ENCODE peak calls at places on chromosomes 5 and 9, in four cellular contexts. C, P, X and M are unnamed samples.

GRCh38 chr5:146006470-146006869 is 70.1 kb downstream of the SH3RF2 start:
- DNase-seq in C (no peak), P (no peak), X (no peak), M (no peak)

GRCh38 chr9:86515221-86515620 is 161.0 kb upstream of the TUT7 start:
- DNase-seq in C (no peak), P (no peak), X (no peak), M (no peak)

GRCh38 chr5:143386725-143387124 is 16.8 kb downstream of the NR3C1 start:
- DNase-seq in C (no peak), P (no peak), X (no peak), M (no peak)

GRCh38 chr9:131201856-131202255 is 74.5 kb downstream of the FAM78A start:
- DNase-seq in C (no peak), P (no peak), X (no peak), M (no peak)

GRCh38 chr9:95047452-95048224 is 269.9 kb downstream of the FANCC start:
- DNase-seq in C (no peak), P (no peak), X (no peak), M (no peak)

GRCh38 chr5:598564-598890 is 13.6 kb upstream of the CEP72 start:
- DNase-seq in C (no peak), P (no peak), X (no peak), M (no peak)

GRCh38 chr5:30918171-30918570 is 275.3 kb upstream of the CDH6 start:
- DNase-seq in C (no peak), P (no peak), X (no peak), M (no peak)

GRCh38 chr9:83649080-83649479 is 26.1 kb downstream of the IDNK start:
- DNase-seq in C (peak), P (peak), X (peak), M (peak)

GRCh38 chr9:88310310-88310980 is 77.8 kb upstream of the SPIN1 start:
- DNase-seq in C (no peak), P (no peak), X (peak), M (no peak)

DNA sequence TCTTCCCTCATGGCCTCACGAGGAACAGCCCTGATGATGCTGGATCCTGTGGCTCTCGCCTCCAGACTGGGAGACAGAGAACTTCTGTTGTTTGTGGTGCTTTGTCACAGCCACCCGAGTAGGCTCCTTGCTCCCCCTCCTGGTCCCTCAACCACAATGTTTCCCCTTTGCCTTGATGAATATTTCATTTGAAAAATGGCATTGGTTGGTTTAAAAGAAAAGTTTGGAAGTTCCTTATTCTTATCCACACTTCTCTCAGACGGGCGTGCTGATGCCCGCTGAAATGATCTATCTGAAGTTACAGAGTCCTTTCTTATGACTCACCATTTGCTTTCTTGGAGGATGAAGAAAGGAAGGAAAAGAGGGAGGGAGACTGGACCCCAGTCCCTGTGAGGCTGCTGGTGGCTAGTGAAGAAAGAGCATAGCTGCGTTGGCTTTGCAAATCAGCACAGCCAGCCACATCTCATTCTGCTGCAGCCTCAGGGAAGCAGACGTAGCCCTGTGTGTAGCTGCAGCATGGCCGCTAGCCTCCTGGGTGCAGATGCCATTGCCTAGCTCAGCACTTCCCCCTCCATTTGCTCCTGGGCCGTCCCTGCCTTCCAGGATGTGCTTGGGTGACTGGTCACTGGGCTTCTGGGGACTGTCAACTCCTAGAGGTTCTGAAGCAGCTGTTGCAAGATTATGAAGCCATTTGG is 185.9 kb downstream of the ERCC6L2 start:
- DNase-seq in C (peak), P (no peak), X (peak), M (peak)
- TF ChIP-seq CTCF in C (peak), P (no peak), X (peak), M (peak)

DNA sequence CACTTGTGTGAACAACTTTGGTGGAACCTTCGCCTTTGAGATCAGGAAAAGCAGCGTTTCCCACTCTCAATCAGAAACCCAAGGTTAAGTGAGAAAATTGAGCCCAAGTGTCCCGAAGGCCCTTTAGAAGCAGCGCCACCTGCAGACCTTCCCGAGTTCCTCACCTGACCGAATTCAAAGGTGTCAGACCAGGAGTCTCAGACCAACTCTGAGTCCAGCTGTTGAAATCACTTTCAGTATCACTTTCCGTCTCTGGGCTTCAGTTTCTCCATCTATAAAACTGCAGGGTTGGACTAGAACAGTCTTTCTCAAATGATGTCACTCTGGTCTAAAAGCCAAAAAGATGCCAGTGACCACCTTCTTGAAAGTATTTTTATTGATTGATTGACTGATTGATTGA is 31.7 kb upstream of the GRHPR start:
- DNase-seq in C (no peak), P (no peak), X (peak), M (no peak)
- TF ChIP-seq CTCF in C (peak), P (no peak), X (peak), M (no peak)

DNA sequence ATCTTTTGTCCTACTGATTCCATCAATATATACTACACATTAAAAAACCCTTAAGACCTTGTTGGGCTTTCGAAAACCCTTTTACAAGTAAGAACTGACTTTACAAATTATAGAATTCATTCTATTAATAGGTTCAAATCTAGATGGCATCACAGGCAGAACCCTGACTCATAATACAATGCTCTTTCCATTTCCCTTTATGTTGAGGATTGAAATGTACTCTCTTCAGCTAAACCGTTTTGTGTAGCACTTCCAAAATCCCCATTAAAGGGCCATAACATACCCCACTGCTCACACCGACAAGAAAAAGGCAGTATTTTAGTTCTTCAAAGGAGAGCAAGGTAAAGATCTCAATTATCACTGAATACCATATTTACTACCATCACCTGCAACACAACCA is 11.1 kb downstream of the CSNK1A1 start:
- DNase-seq in C (no peak), P (no peak), X (no peak), M (no peak)
- TF ChIP-seq CTCF in C (no peak), P (no peak), X (no peak), M (no peak)

GRCh38 chr9:33719581-33720374 is 75.6 kb upstream of the PRSS3 start:
- DNase-seq in C (no peak), P (no peak), X (peak), M (peak)

GRCh38 chr9:33718987-33719386 is 76.4 kb upstream of the PRSS3 start:
- DNase-seq in C (no peak), P (no peak), X (peak), M (no peak)

GRCh38 chr9:33721674-33722358 is 73.5 kb upstream of the PRSS3 start:
- DNase-seq in C (peak), P (peak), X (peak), M (peak)

GRCh38 chr9:33722359-33722675 is 73.0 kb upstream of the PRSS3 start:
- DNase-seq in C (no peak), P (no peak), X (no peak), M (no peak)
- TF ChIP-seq CTCF in C (peak), P (no peak), X (no peak), M (peak)

DNA sequence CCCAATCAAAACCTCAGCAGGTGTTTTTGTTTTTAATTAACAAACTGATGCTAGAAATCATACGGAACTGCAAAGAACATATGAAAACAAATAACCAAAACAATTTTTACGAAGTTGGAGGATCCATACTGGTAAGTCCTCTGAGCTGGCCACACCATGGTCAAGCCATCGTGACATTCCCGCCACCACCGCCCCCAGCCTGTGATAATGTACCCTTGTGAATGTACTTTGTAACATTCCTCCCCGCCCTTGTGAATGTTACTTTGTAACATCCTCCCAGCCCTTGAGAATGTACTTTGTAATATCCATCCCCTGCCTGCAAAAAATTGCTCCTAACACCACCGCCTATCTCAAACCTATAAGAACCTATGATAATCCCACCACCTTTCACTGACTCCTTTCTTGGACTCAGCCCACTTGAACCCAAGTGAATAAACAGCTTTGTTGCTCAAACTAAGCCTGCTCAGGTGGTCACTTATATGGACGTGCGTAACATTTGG is 63.3 kb downstream of the RAPGEF6 start:
- DNase-seq in C (no peak), P (no peak), X (no peak), M (no peak)
- TF ChIP-seq CTCF in C (no peak), P (no peak), X (no peak), M (no peak)

GRCh38 chr5:134043793-134044525 is 39.2 kb upstream of the VDAC1 start:
- DNase-seq in C (no peak), P (no peak), X (no peak), M (no peak)
- TF ChIP-seq CTCF in C (no peak), P (no peak), X (no peak), M (no peak)

DNA sequence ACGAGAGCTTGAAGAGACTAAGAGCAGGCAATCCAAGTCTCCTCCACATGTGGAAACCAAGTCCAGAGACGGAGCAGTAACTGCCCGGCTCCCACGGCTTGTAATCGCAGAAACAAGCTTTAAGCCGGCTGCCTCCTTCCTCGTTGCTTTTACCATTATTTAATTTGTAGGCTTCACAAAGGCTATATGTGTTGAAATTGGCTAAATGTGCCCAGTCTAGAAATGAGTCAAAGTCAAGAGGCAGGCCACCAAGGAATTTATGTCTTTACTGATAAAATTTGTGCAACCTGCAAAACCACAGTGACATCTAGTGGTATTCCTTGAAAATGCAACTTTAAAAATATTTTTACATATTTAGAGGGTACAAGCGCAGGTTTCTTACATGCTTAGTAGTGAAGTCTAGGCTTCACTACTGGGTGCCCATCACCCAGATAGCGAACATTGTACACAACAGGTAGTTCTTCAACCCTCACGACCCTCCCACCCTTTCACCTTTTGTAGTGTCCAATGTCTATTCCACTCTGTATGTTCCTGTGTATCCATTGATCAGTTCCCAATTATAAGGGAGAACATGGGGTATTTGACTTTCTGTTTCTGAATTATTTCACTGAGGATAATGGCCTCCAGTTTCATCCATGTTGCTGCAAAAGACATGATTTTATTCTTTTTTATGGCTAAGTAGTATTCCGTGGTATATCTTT is 33.5 kb upstream of the EBF1 start:
- DNase-seq in C (peak), P (no peak), X (peak), M (no peak)
- TF ChIP-seq CTCF in C (peak), P (no peak), X (peak), M (peak)

DNA sequence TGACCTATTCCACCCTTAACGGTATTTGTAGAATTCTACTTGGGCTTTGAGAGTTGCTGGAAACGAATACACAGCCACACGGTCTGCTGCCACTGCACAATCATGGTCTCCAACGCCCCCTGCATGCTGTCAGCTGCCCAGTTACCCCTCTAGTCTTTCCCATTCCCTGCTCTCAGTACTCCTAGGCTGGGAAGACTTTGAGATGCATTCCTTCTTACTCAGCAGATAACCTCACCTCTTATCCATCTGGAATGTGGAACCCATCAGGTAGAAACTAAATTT is 92.8 kb downstream of the ANKH start:
- DNase-seq in C (no peak), P (no peak), X (no peak), M (no peak)
- TF ChIP-seq CTCF in C (no peak), P (no peak), X (no peak), M (no peak)

DNA sequence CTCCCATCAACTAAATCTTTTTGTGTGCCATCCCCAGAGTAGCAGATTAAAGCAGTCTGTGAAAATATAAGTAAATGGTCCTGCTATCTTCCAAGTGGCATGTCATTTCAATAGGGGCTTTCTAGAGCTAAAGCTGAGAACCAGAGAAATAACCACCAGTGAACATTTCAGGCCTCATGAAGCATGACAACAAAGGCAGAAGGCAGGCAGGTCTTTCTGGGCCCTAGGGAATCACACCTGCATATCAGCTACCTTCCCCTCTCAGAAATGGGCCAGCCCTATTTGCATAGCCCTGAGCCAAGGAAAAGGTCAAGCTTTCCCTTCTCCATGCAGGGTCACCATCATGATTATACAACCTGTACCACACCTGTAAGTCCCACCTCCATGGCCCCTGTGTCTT is 205.3 kb downstream of the DEPDC1B start:
- DNase-seq in C (no peak), P (no peak), X (no peak), M (no peak)
- TF ChIP-seq CTCF in C (no peak), P (no peak), X (no peak), M (no peak)